ENCODE peak calls at places on chromosomes 11 and 22, in nine cellular contexts. One of them, this sample, is unnamed.

GRCh38 chr22:39277135-39277607 is 32.4 kb upstream of the PDGFB start:
- DNase-seq in coronary artery: no peak
- DNase-seq in astrocyte of the spinal cord: peak
- DNase-seq in A549: no peak
- DNase-seq in fibroblast of villous mesenchyme: peak
- DNase-seq in lower lobe of right lung: no peak
- DNase-seq in thoracic aorta: no peak
- DNase-seq in GM12878: no peak
- DNase-seq in colonic mucosa: no peak
- DNase-seq in this sample: no peak

GRCh38 chr22:48492371-48493320 is 1335.0 kb downstream of the BRD1 start:
- DNase-seq in coronary artery: no peak
- DNase-seq in astrocyte of the spinal cord: peak
- DNase-seq in A549: peak
- DNase-seq in fibroblast of villous mesenchyme: peak
- DNase-seq in lower lobe of right lung: peak
- DNase-seq in thoracic aorta: no peak
- DNase-seq in GM12878: peak
- DNase-seq in colonic mucosa: peak
- DNase-seq in this sample: peak

GRCh38 chr22:30806391-30806861 is 111.8 kb downstream of the OSBP2 start:
- DNase-seq in coronary artery: no peak
- DNase-seq in astrocyte of the spinal cord: peak
- DNase-seq in A549: peak
- DNase-seq in fibroblast of villous mesenchyme: peak
- DNase-seq in lower lobe of right lung: no peak
- DNase-seq in thoracic aorta: no peak
- DNase-seq in GM12878: no peak
- DNase-seq in colonic mucosa: no peak
- DNase-seq in this sample: no peak

GRCh38 chr22:50577697-50577986 is 585 bp downstream of the CPT1B start:
- DNase-seq in coronary artery: no peak
- DNase-seq in astrocyte of the spinal cord: no peak
- DNase-seq in A549: no peak
- DNase-seq in fibroblast of villous mesenchyme: no peak
- DNase-seq in lower lobe of right lung: peak
- DNase-seq in thoracic aorta: no peak
- DNase-seq in GM12878: no peak
- DNase-seq in colonic mucosa: no peak
- DNase-seq in this sample: no peak

GRCh38 chr11:269146-269890 is 8.9 kb upstream of the NLRP6 start:
- DNase-seq in coronary artery: no peak
- DNase-seq in astrocyte of the spinal cord: no peak
- DNase-seq in A549: no peak
- DNase-seq in fibroblast of villous mesenchyme: peak
- DNase-seq in lower lobe of right lung: no peak
- DNase-seq in thoracic aorta: no peak
- DNase-seq in GM12878: peak
- DNase-seq in colonic mucosa: peak
- DNase-seq in this sample: peak

GRCh38 chr22:26168199-26168915 is 905 bp upstream of the SEZ6L start:
- DNase-seq in coronary artery: no peak
- DNase-seq in astrocyte of the spinal cord: no peak
- DNase-seq in A549: no peak
- DNase-seq in fibroblast of villous mesenchyme: no peak
- DNase-seq in lower lobe of right lung: no peak
- DNase-seq in thoracic aorta: no peak
- DNase-seq in GM12878: no peak
- DNase-seq in colonic mucosa: no peak
- DNase-seq in this sample: no peak

GRCh38 chr11:124884340-124884739 is 13.3 kb downstream of the ROBO4 start:
- DNase-seq in coronary artery: peak
- DNase-seq in astrocyte of the spinal cord: no peak
- DNase-seq in A549: no peak
- DNase-seq in fibroblast of villous mesenchyme: no peak
- DNase-seq in lower lobe of right lung: no peak
- DNase-seq in thoracic aorta: no peak
- DNase-seq in GM12878: no peak
- DNase-seq in colonic mucosa: no peak
- DNase-seq in this sample: no peak

GRCh38 chr11:111765320-111765983 is 737 bp downstream of the PPP2R1B start:
- DNase-seq in coronary artery: no peak
- DNase-seq in astrocyte of the spinal cord: peak
- DNase-seq in A549: no peak
- DNase-seq in fibroblast of villous mesenchyme: peak
- DNase-seq in lower lobe of right lung: no peak
- DNase-seq in thoracic aorta: no peak
- DNase-seq in GM12878: no peak
- DNase-seq in colonic mucosa: no peak
- DNase-seq in this sample: no peak

GRCh38 chr22:19574247-19574646 is 50.0 kb upstream of the CLDN5 start:
- DNase-seq in coronary artery: no peak
- DNase-seq in astrocyte of the spinal cord: no peak
- DNase-seq in A549: no peak
- DNase-seq in fibroblast of villous mesenchyme: no peak
- DNase-seq in lower lobe of right lung: no peak
- DNase-seq in thoracic aorta: no peak
- DNase-seq in GM12878: no peak
- DNase-seq in colonic mucosa: no peak
- DNase-seq in this sample: no peak

GRCh38 chr11:68934666-68935065 is 31.0 kb downstream of the IGHMBP2 start:
- DNase-seq in coronary artery: no peak
- DNase-seq in astrocyte of the spinal cord: no peak
- DNase-seq in A549: no peak
- DNase-seq in fibroblast of villous mesenchyme: no peak
- DNase-seq in lower lobe of right lung: no peak
- DNase-seq in thoracic aorta: no peak
- DNase-seq in GM12878: no peak
- DNase-seq in colonic mucosa: no peak
- DNase-seq in this sample: no peak

GRCh38 chr11:20909995-20910726 is 240.8 kb downstream of the NELL1 start:
- DNase-seq in coronary artery: no peak
- DNase-seq in astrocyte of the spinal cord: no peak
- DNase-seq in A549: no peak
- DNase-seq in fibroblast of villous mesenchyme: no peak
- DNase-seq in lower lobe of right lung: no peak
- DNase-seq in thoracic aorta: no peak
- DNase-seq in GM12878: no peak
- DNase-seq in colonic mucosa: no peak
- DNase-seq in this sample: no peak

GRCh38 chr22:29270475-29271271 is 2.6 kb downstream of the EWSR1 start:
- DNase-seq in coronary artery: no peak
- DNase-seq in astrocyte of the spinal cord: peak
- DNase-seq in A549: peak
- DNase-seq in fibroblast of villous mesenchyme: peak
- DNase-seq in lower lobe of right lung: no peak
- DNase-seq in thoracic aorta: no peak
- DNase-seq in GM12878: no peak
- DNase-seq in colonic mucosa: no peak
- DNase-seq in this sample: no peak

GRCh38 chr11:9003573-9004309 is at the start of gene NRIP3:
- DNase-seq in coronary artery: peak
- DNase-seq in astrocyte of the spinal cord: peak
- DNase-seq in A549: peak
- DNase-seq in fibroblast of villous mesenchyme: peak
- DNase-seq in lower lobe of right lung: peak
- DNase-seq in thoracic aorta: peak
- DNase-seq in GM12878: no peak
- DNase-seq in colonic mucosa: peak
- DNase-seq in this sample: peak

GRCh38 chr22:49010901-49011300 is 816.8 kb downstream of the BRD1 start:
- DNase-seq in coronary artery: peak
- DNase-seq in astrocyte of the spinal cord: no peak
- DNase-seq in A549: no peak
- DNase-seq in fibroblast of villous mesenchyme: no peak
- DNase-seq in lower lobe of right lung: peak
- DNase-seq in thoracic aorta: no peak
- DNase-seq in GM12878: no peak
- DNase-seq in colonic mucosa: no peak
- DNase-seq in this sample: no peak

GRCh38 chr22:43275545-43275981 is 67.6 kb downstream of the SCUBE1 start:
- DNase-seq in coronary artery: no peak
- DNase-seq in astrocyte of the spinal cord: no peak
- DNase-seq in A549: no peak
- DNase-seq in fibroblast of villous mesenchyme: no peak
- DNase-seq in lower lobe of right lung: no peak
- DNase-seq in thoracic aorta: no peak
- DNase-seq in GM12878: no peak
- DNase-seq in colonic mucosa: no peak
- DNase-seq in this sample: no peak

GRCh38 chr22:37263966-37264887 is 18.1 kb upstream of the CYTH4 start:
- DNase-seq in coronary artery: no peak
- DNase-seq in astrocyte of the spinal cord: no peak
- DNase-seq in A549: peak
- DNase-seq in fibroblast of villous mesenchyme: no peak
- DNase-seq in lower lobe of right lung: peak
- DNase-seq in thoracic aorta: no peak
- DNase-seq in GM12878: no peak
- DNase-seq in colonic mucosa: no peak
- DNase-seq in this sample: no peak

GRCh38 chr22:37266581-37267127 is 15.7 kb upstream of the CYTH4 start:
- DNase-seq in coronary artery: no peak
- DNase-seq in astrocyte of the spinal cord: no peak
- DNase-seq in A549: no peak
- DNase-seq in fibroblast of villous mesenchyme: no peak
- DNase-seq in lower lobe of right lung: peak
- DNase-seq in thoracic aorta: no peak
- DNase-seq in GM12878: no peak
- DNase-seq in colonic mucosa: no peak
- DNase-seq in this sample: no peak

GRCh38 chr22:37269930-37270678 is 12.2 kb upstream of the CYTH4 start:
- DNase-seq in coronary artery: no peak
- DNase-seq in astrocyte of the spinal cord: no peak
- DNase-seq in A549: no peak
- DNase-seq in fibroblast of villous mesenchyme: no peak
- DNase-seq in lower lobe of right lung: peak
- DNase-seq in thoracic aorta: no peak
- DNase-seq in GM12878: no peak
- DNase-seq in colonic mucosa: no peak
- DNase-seq in this sample: no peak

GRCh38 chr22:37267661-37268413 is 14.5 kb upstream of the CYTH4 start:
- DNase-seq in coronary artery: no peak
- DNase-seq in astrocyte of the spinal cord: no peak
- DNase-seq in A549: no peak
- DNase-seq in fibroblast of villous mesenchyme: peak
- DNase-seq in lower lobe of right lung: peak
- DNase-seq in thoracic aorta: no peak
- DNase-seq in GM12878: no peak
- DNase-seq in colonic mucosa: no peak
- DNase-seq in this sample: no peak

DNA sequence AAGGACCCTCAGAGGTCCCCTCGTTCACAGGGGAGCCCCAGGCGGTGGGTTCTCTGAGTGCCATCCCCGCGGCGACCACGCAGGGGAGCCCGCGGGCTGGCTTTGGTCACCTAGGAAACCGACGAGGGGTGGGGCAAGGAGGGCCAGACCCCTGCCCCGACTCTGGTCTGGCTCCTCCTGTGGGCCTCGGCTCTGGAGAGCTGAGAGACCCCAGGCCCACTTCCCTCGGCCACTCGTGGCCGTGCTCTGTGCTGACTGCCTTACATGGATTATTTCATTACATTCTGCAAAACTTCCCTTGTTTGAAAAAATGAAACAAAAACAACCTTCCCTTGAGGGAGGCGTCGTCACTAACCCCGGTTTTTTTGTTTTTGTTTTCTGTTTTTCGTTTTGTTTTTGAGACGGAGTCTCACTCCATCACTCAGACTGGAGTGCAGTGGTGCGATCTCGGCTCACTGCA is 15.2 kb upstream of the CYTH4 start:
- DNase-seq in coronary artery: no peak
- DNase-seq in astrocyte of the spinal cord: no peak
- DNase-seq in A549: no peak
- DNase-seq in fibroblast of villous mesenchyme: peak
- DNase-seq in lower lobe of right lung: peak
- DNase-seq in thoracic aorta: no peak
- DNase-seq in GM12878: no peak
- DNase-seq in colonic mucosa: peak
- DNase-seq in this sample: peak
- H3K4me3 ChIP-seq in coronary artery: peak
- H3K4me3 ChIP-seq in astrocyte of the spinal cord: peak
- H3K4me3 ChIP-seq in A549: peak
- H3K4me3 ChIP-seq in fibroblast of villous mesenchyme: peak
- H3K4me3 ChIP-seq in lower lobe of right lung: peak
- H3K4me3 ChIP-seq in thoracic aorta: peak
- H3K4me3 ChIP-seq in GM12878: peak
- H3K4me3 ChIP-seq in colonic mucosa: peak
- H3K4me3 ChIP-seq in this sample: peak

DNA sequence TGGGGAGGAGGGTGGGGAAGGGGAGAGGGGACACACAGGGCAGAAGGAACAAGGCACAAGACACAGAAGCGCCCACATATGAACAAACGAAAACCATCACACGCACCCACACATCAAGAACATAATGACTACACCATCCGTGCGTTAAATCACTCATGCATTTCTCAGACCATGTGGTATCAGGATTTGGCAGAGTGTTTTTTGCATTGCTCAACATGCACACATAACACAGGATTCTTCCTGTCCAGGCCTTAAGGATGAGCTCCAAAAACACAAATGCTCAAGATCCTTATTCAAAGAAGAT is 309.5 kb downstream of the CADM1 start:
- DNase-seq in coronary artery: no peak
- DNase-seq in astrocyte of the spinal cord: no peak
- DNase-seq in A549: no peak
- DNase-seq in fibroblast of villous mesenchyme: no peak
- DNase-seq in lower lobe of right lung: no peak
- DNase-seq in thoracic aorta: no peak
- DNase-seq in GM12878: peak
- DNase-seq in colonic mucosa: no peak
- DNase-seq in this sample: no peak
- H3K4me3 ChIP-seq in coronary artery: no peak
- H3K4me3 ChIP-seq in astrocyte of the spinal cord: no peak
- H3K4me3 ChIP-seq in A549: no peak
- H3K4me3 ChIP-seq in fibroblast of villous mesenchyme: no peak
- H3K4me3 ChIP-seq in lower lobe of right lung: no peak
- H3K4me3 ChIP-seq in thoracic aorta: no peak
- H3K4me3 ChIP-seq in GM12878: peak
- H3K4me3 ChIP-seq in colonic mucosa: no peak
- H3K4me3 ChIP-seq in this sample: no peak

DNA sequence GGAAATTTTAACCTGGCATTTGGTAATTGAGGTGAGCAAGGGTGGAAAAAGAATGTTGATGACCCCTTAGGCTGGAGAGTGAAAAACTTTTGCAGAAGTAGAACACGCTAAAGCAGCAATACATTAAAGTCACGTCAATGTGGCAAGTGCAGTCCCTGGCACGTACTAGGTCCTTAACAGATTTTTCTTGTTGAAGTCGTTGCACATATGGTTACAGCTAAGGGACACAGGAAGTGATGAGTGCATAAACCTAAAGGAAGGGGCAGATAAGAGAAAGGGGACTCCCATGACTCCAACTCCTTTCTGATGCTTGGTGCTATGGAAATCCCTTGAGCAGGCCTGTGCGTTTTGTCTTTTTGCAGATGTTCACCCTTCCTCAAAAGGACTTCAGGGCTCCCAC is 1.2 kb downstream of the ACCS start:
- DNase-seq in coronary artery: no peak
- DNase-seq in astrocyte of the spinal cord: no peak
- DNase-seq in A549: no peak
- DNase-seq in fibroblast of villous mesenchyme: no peak
- DNase-seq in lower lobe of right lung: no peak
- DNase-seq in thoracic aorta: no peak
- DNase-seq in GM12878: no peak
- DNase-seq in colonic mucosa: no peak
- DNase-seq in this sample: no peak
- H3K4me3 ChIP-seq in coronary artery: peak
- H3K4me3 ChIP-seq in astrocyte of the spinal cord: no peak
- H3K4me3 ChIP-seq in A549: peak
- H3K4me3 ChIP-seq in fibroblast of villous mesenchyme: no peak
- H3K4me3 ChIP-seq in lower lobe of right lung: peak
- H3K4me3 ChIP-seq in thoracic aorta: peak
- H3K4me3 ChIP-seq in GM12878: peak
- H3K4me3 ChIP-seq in colonic mucosa: no peak
- H3K4me3 ChIP-seq in this sample: no peak

GRCh38 chr11:130068546-130068985 is 1.1 kb upstream of the APLP2 start:
- DNase-seq in coronary artery: no peak
- DNase-seq in astrocyte of the spinal cord: no peak
- DNase-seq in A549: no peak
- DNase-seq in fibroblast of villous mesenchyme: no peak
- DNase-seq in lower lobe of right lung: no peak
- DNase-seq in thoracic aorta: no peak
- DNase-seq in GM12878: no peak
- DNase-seq in colonic mucosa: no peak
- DNase-seq in this sample: no peak
- H3K4me3 ChIP-seq in coronary artery: peak
- H3K4me3 ChIP-seq in astrocyte of the spinal cord: peak
- H3K4me3 ChIP-seq in A549: peak
- H3K4me3 ChIP-seq in fibroblast of villous mesenchyme: peak
- H3K4me3 ChIP-seq in lower lobe of right lung: peak
- H3K4me3 ChIP-seq in thoracic aorta: peak
- H3K4me3 ChIP-seq in GM12878: peak
- H3K4me3 ChIP-seq in colonic mucosa: peak
- H3K4me3 ChIP-seq in this sample: no peak

This sample was measured in GM06990.